ENCODE peak calls at places on chromosome 18, in four cellular contexts. One of them, this sample, is unnamed.

GRCh38 chr18:51028201-51028805 is 1.7 kb upstream of the SMAD4 start:
- DNase-seq in heart left ventricle: no peak
- DNase-seq in heart right ventricle: no peak
- DNase-seq in AG20443: no peak
- DNase-seq in this sample: peak

GRCh38 chr18:44536041-44536440 is 144.6 kb upstream of the SETBP1 start:
- DNase-seq in heart left ventricle: no peak
- DNase-seq in AG20443: peak
- DNase-seq in heart right ventricle: no peak
- DNase-seq in this sample: no peak

GRCh38 chr18:50190236-50190635 is 4.7 kb downstream of the MYO5B start:
- DNase-seq in heart right ventricle: no peak
- DNase-seq in AG20443: no peak
- DNase-seq in heart left ventricle: no peak
- DNase-seq in this sample: no peak

GRCh38 chr18:47507651-47508050 is 256.2 kb upstream of the SKOR2 start:
- DNase-seq in AG20443: no peak
- DNase-seq in heart right ventricle: no peak
- DNase-seq in heart left ventricle: no peak
- DNase-seq in this sample: no peak

GRCh38 chr18:75247601-75248421 is 37.2 kb downstream of the TSHZ1 start:
- DNase-seq in AG20443: peak
- DNase-seq in heart right ventricle: peak
- DNase-seq in heart left ventricle: no peak
- DNase-seq in this sample: peak

GRCh38 chr18:44080054-44080453 is 600.6 kb upstream of the SETBP1 start:
- DNase-seq in heart right ventricle: no peak
- DNase-seq in AG20443: no peak
- DNase-seq in heart left ventricle: no peak
- DNase-seq in this sample: no peak

GRCh38 chr18:58805482-58806187 is 59.0 kb upstream of the ZNF532 start:
- DNase-seq in heart right ventricle: no peak
- DNase-seq in AG20443: no peak
- DNase-seq in heart left ventricle: no peak
- DNase-seq in this sample: no peak

GRCh38 chr18:29147944-29148343 is 971.0 kb upstream of the CDH2 start:
- DNase-seq in AG20443: peak
- DNase-seq in heart left ventricle: no peak
- DNase-seq in heart right ventricle: no peak
- DNase-seq in this sample: peak

GRCh38 chr18:34991561-34991960 is 49.7 kb upstream of the MAPRE2 start:
- DNase-seq in AG20443: no peak
- DNase-seq in heart right ventricle: no peak
- DNase-seq in heart left ventricle: no peak
- DNase-seq in this sample: no peak

GRCh38 chr18:1090758-1091157 is 186.1 kb downstream of the ADCYAP1 start:
- DNase-seq in AG20443: no peak
- DNase-seq in heart left ventricle: no peak
- DNase-seq in heart right ventricle: no peak
- DNase-seq in this sample: no peak

GRCh38 chr18:41850781-41851180 is 104.3 kb upstream of the PIK3C3 start:
- DNase-seq in heart right ventricle: no peak
- DNase-seq in heart left ventricle: no peak
- DNase-seq in AG20443: no peak
- DNase-seq in this sample: no peak

This sample was measured in A549.